ENCODE peak calls at places on chromosomes 2 and 18, in eight cellular contexts. One of them, this sample, is unnamed.

GRCh38 chr18:28158083-28158581 is 18.8 kb downstream of the CDH2 start:
- DNase-seq in heart left ventricle: no peak
- DNase-seq in Calu3: no peak
- DNase-seq in right atrium auricular region: no peak
- DNase-seq in WTC11: no peak
- DNase-seq in Panc1: no peak
- DNase-seq in A549: no peak
- DNase-seq in astrocyte: no peak
- DNase-seq in this sample: no peak

GRCh38 chr2:37364351-37364750 is 19.9 kb downstream of the QPCT start:
- DNase-seq in heart left ventricle: no peak
- DNase-seq in Calu3: no peak
- DNase-seq in right atrium auricular region: no peak
- DNase-seq in WTC11: no peak
- DNase-seq in Panc1: no peak
- DNase-seq in A549: no peak
- DNase-seq in astrocyte: no peak
- DNase-seq in this sample: no peak

GRCh38 chr2:156021326-156022040 is 311.0 kb downstream of the NR4A2 start:
- DNase-seq in heart left ventricle: no peak
- DNase-seq in Calu3: peak
- DNase-seq in right atrium auricular region: no peak
- DNase-seq in WTC11: no peak
- DNase-seq in Panc1: no peak
- DNase-seq in A549: no peak
- DNase-seq in astrocyte: no peak
- DNase-seq in this sample: no peak

GRCh38 chr2:160810406-160810805 is 316.8 kb upstream of the RBMS1 start:
- DNase-seq in heart left ventricle: no peak
- DNase-seq in Calu3: no peak
- DNase-seq in right atrium auricular region: no peak
- DNase-seq in WTC11: no peak
- DNase-seq in Panc1: no peak
- DNase-seq in A549: no peak
- DNase-seq in astrocyte: no peak
- DNase-seq in this sample: no peak

GRCh38 chr2:67574230-67574629 is 177.1 kb downstream of the ETAA1 start:
- DNase-seq in heart left ventricle: no peak
- DNase-seq in Calu3: no peak
- DNase-seq in right atrium auricular region: no peak
- DNase-seq in WTC11: no peak
- DNase-seq in Panc1: no peak
- DNase-seq in A549: no peak
- DNase-seq in astrocyte: peak
- DNase-seq in this sample: no peak

GRCh38 chr2:200320991-200321390 is 14.5 kb downstream of the SPATS2L start:
- DNase-seq in heart left ventricle: no peak
- DNase-seq in Calu3: no peak
- DNase-seq in right atrium auricular region: no peak
- DNase-seq in WTC11: no peak
- DNase-seq in Panc1: no peak
- DNase-seq in A549: no peak
- DNase-seq in astrocyte: no peak
- DNase-seq in this sample: no peak

GRCh38 chr2:213065583-213066444 is 85.6 kb downstream of the IKZF2 start:
- DNase-seq in heart left ventricle: peak
- DNase-seq in Calu3: peak
- DNase-seq in right atrium auricular region: no peak
- DNase-seq in WTC11: peak
- DNase-seq in Panc1: no peak
- DNase-seq in A549: no peak
- DNase-seq in astrocyte: peak
- DNase-seq in this sample: no peak

GRCh38 chr2:124049136-124049535 is 24.0 kb downstream of the CNTNAP5 start:
- DNase-seq in heart left ventricle: no peak
- DNase-seq in Calu3: no peak
- DNase-seq in right atrium auricular region: no peak
- DNase-seq in WTC11: no peak
- DNase-seq in Panc1: no peak
- DNase-seq in A549: no peak
- DNase-seq in astrocyte: no peak
- DNase-seq in this sample: no peak

GRCh38 chr2:181679544-181679979 is 755 bp downstream of the NEUROD1 start:
- DNase-seq in heart left ventricle: no peak
- DNase-seq in Calu3: no peak
- DNase-seq in right atrium auricular region: no peak
- DNase-seq in WTC11: peak
- DNase-seq in Panc1: no peak
- DNase-seq in A549: no peak
- DNase-seq in astrocyte: no peak
- DNase-seq in this sample: no peak

GRCh38 chr2:73292906-73293533 is 328 bp downstream of the EGR4 start:
- DNase-seq in heart left ventricle: no peak
- DNase-seq in Calu3: peak
- DNase-seq in right atrium auricular region: no peak
- DNase-seq in WTC11: peak
- DNase-seq in Panc1: no peak
- DNase-seq in A549: peak
- DNase-seq in astrocyte: no peak
- DNase-seq in this sample: no peak
- TF ChIP-seq CTCF in heart left ventricle: no peak
- TF ChIP-seq CTCF in Calu3: no peak
- TF ChIP-seq CTCF in right atrium auricular region: no peak
- TF ChIP-seq CTCF in WTC11: no peak
- TF ChIP-seq CTCF in Panc1: no peak
- TF ChIP-seq CTCF in A549: no peak
- TF ChIP-seq CTCF in astrocyte: no peak
- TF ChIP-seq CTCF in this sample: no peak

DNA sequence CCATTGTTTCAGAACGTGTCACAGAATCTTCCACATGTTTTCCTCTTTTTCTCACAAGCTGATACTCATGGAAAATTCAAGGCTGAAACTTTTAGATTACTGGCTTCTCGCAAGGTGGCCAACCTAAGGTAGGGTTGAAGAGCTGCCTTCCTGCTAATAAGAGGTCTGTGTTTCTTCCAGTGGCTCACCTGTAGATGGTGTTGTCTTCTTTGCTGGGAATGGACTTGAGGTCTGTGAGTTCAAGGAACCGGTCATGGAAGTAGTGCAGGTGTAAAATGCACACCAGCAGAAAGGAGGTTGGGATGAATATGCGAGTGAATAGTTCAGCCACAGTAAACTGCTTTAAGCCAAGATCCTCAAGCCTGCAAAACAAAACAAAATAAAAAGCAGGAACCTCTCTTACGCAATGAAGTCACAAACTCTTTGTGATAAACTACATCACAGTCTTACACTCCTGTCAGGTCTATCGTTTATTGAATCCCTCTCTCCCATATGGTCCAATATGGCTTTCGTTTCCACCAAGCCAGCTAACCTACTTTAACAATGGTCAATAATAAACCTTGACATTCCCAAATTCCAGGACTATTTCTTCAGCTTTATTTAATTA is 258.9 kb downstream of the NAPG start:
- DNase-seq in heart left ventricle: no peak
- DNase-seq in Calu3: no peak
- DNase-seq in right atrium auricular region: no peak
- DNase-seq in WTC11: no peak
- DNase-seq in Panc1: no peak
- DNase-seq in A549: no peak
- DNase-seq in astrocyte: no peak
- DNase-seq in this sample: no peak
- TF ChIP-seq CTCF in heart left ventricle: no peak
- TF ChIP-seq CTCF in Calu3: no peak
- TF ChIP-seq CTCF in right atrium auricular region: no peak
- TF ChIP-seq CTCF in WTC11: no peak
- TF ChIP-seq CTCF in Panc1: no peak
- TF ChIP-seq CTCF in A549: no peak
- TF ChIP-seq CTCF in astrocyte: no peak
- TF ChIP-seq CTCF in this sample: no peak

DNA sequence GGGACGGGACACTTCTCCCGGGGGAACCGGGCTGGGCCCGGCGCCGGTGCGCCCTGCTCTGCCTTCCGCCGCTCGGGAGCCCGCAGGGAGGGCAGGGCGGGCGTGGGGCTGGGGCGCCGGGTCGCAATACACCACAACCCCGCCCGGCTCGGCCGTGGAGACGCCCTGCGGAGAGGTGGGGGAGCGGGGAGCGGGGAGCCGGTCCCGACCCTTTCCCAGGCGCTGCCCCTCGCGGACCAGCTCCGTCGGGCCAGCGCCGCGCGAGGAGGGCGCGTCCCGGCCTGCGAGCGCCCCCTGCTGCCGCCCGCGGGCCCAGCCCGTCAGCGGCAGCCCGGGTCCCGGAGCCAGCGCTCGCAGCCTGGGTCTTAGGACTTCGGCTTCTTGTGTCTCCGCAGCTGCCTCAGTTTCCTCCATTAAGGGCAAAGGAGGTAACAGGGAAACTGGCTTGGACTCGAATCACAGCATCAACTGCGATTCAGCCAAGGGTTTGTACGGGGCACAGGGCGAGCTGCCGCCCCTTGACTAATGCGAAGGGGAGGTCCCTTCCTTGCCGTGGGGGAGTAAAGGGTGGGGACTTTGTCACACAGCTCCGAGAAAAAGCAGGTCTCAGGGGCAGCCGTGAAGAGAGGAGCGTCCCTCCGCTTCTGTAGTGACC is 635 bp upstream of the ADRA2B start:
- DNase-seq in heart left ventricle: peak
- DNase-seq in Calu3: peak
- DNase-seq in right atrium auricular region: no peak
- DNase-seq in WTC11: peak
- DNase-seq in Panc1: no peak
- DNase-seq in A549: peak
- DNase-seq in astrocyte: no peak
- DNase-seq in this sample: peak
- TF ChIP-seq CTCF in heart left ventricle: peak
- TF ChIP-seq CTCF in Calu3: peak
- TF ChIP-seq CTCF in right atrium auricular region: peak
- TF ChIP-seq CTCF in WTC11: peak
- TF ChIP-seq CTCF in Panc1: peak
- TF ChIP-seq CTCF in A549: peak
- TF ChIP-seq CTCF in astrocyte: peak
- TF ChIP-seq CTCF in this sample: peak

GRCh38 chr2:232230557-232230956 is 148.0 kb upstream of the ALPP start:
- DNase-seq in heart left ventricle: no peak
- DNase-seq in Calu3: no peak
- DNase-seq in right atrium auricular region: no peak
- DNase-seq in WTC11: peak
- DNase-seq in Panc1: no peak
- DNase-seq in A549: no peak
- DNase-seq in astrocyte: no peak
- DNase-seq in this sample: no peak
- TF ChIP-seq CTCF in heart left ventricle: no peak
- TF ChIP-seq CTCF in Calu3: no peak
- TF ChIP-seq CTCF in right atrium auricular region: no peak
- TF ChIP-seq CTCF in WTC11: no peak
- TF ChIP-seq CTCF in Panc1: peak
- TF ChIP-seq CTCF in A549: no peak
- TF ChIP-seq CTCF in astrocyte: no peak
- TF ChIP-seq CTCF in this sample: peak

GRCh38 chr2:46826898-46827245 is 88.7 kb downstream of the MCFD2 start:
- DNase-seq in heart left ventricle: no peak
- DNase-seq in Calu3: no peak
- DNase-seq in right atrium auricular region: no peak
- DNase-seq in WTC11: no peak
- DNase-seq in Panc1: no peak
- DNase-seq in A549: no peak
- DNase-seq in astrocyte: no peak
- DNase-seq in this sample: no peak
- TF ChIP-seq CTCF in heart left ventricle: no peak
- TF ChIP-seq CTCF in Calu3: no peak
- TF ChIP-seq CTCF in right atrium auricular region: no peak
- TF ChIP-seq CTCF in WTC11: no peak
- TF ChIP-seq CTCF in Panc1: no peak
- TF ChIP-seq CTCF in A549: no peak
- TF ChIP-seq CTCF in astrocyte: no peak
- TF ChIP-seq CTCF in this sample: no peak

GRCh38 chr2:87996570-87996969 is 19.8 kb downstream of the RNU2-63P start:
- DNase-seq in heart left ventricle: no peak
- DNase-seq in Calu3: no peak
- DNase-seq in right atrium auricular region: no peak
- DNase-seq in WTC11: no peak
- DNase-seq in Panc1: no peak
- DNase-seq in A549: no peak
- DNase-seq in astrocyte: no peak
- DNase-seq in this sample: no peak
- TF ChIP-seq CTCF in heart left ventricle: no peak
- TF ChIP-seq CTCF in Calu3: no peak
- TF ChIP-seq CTCF in right atrium auricular region: no peak
- TF ChIP-seq CTCF in WTC11: no peak
- TF ChIP-seq CTCF in Panc1: no peak
- TF ChIP-seq CTCF in A549: no peak
- TF ChIP-seq CTCF in astrocyte: no peak
- TF ChIP-seq CTCF in this sample: no peak

DNA sequence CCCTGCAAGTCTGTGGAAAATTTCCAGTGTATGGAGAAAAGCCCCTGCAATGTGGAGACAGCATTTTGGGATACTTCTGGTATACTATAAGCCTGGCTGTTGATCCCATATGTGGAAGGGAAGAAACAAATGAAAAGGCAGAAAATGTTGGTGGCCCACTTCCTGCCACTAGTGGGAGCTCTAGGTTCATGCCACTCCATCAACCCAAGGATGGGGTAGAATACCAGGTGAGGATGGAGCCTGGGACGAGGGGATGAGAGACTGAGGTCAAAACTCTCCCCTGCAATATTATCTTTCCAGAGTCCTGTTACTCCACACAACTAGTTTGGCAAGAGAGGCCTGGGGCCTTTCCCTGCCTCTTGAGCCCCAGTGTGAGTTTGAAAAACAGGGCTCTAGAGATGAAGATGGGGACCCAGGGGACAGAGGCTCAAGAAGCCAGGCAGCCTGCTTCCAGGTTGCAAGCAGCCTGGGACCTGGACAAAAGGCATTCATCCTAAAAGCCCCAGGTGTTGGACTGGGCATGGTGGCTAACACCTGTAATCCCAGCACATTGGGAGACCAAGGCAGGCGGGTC is 31.9 kb downstream of the BMP10 start:
- DNase-seq in heart left ventricle: no peak
- DNase-seq in Calu3: peak
- DNase-seq in right atrium auricular region: no peak
- DNase-seq in WTC11: peak
- DNase-seq in Panc1: no peak
- DNase-seq in A549: peak
- DNase-seq in astrocyte: no peak
- DNase-seq in this sample: no peak
- TF ChIP-seq CTCF in heart left ventricle: peak
- TF ChIP-seq CTCF in Calu3: peak
- TF ChIP-seq CTCF in right atrium auricular region: peak
- TF ChIP-seq CTCF in WTC11: peak
- TF ChIP-seq CTCF in Panc1: peak
- TF ChIP-seq CTCF in A549: peak
- TF ChIP-seq CTCF in astrocyte: peak
- TF ChIP-seq CTCF in this sample: peak